ENCODE peak calls at places on chromosome 20, in eight cellular contexts. One of them, this sample, is unnamed.

GRCh38 chr20:16666272-16666671 is 63.6 kb upstream of the SNRPB2 start:
- DNase-seq in Karpas-422: peak; percentile 45
- DNase-seq in D341Med: no peak
- DNase-seq in A172: no peak
- DNase-seq in NCI-H1694: no peak
- DNase-seq in A673: no peak
- DNase-seq in iris pigment epithelial cell: no peak
- DNase-seq in left ventricle myocardium inferior: no peak
- DNase-seq in this sample: no peak

GRCh38 chr20:63064310-63064709 is 57.5 kb upstream of the BHLHE23 start:
- DNase-seq in Karpas-422: peak; percentile 82
- DNase-seq in D341Med: peak; percentile 52
- DNase-seq in A172: peak; percentile 14
- DNase-seq in NCI-H1694: no peak
- DNase-seq in A673: no peak
- DNase-seq in iris pigment epithelial cell: no peak
- DNase-seq in left ventricle myocardium inferior: peak; percentile 8
- DNase-seq in this sample: no peak

GRCh38 chr20:57438552-57438951 is 47.4 kb downstream of the RBM38 start:
- DNase-seq in Karpas-422: no peak
- DNase-seq in D341Med: no peak
- DNase-seq in A172: no peak
- DNase-seq in NCI-H1694: no peak
- DNase-seq in A673: no peak
- DNase-seq in iris pigment epithelial cell: no peak
- DNase-seq in left ventricle myocardium inferior: no peak
- DNase-seq in this sample: no peak

GRCh38 chr20:597560-597959 is 12.5 kb downstream of the TCF15 start:
- DNase-seq in Karpas-422: no peak
- DNase-seq in D341Med: no peak
- DNase-seq in A172: no peak
- DNase-seq in NCI-H1694: no peak
- DNase-seq in A673: no peak
- DNase-seq in iris pigment epithelial cell: no peak
- DNase-seq in left ventricle myocardium inferior: no peak
- DNase-seq in this sample: no peak

GRCh38 chr20:62511300-62511914 is 35.6 kb upstream of the GATA5 start:
- DNase-seq in Karpas-422: no peak
- DNase-seq in D341Med: no peak
- DNase-seq in A172: no peak
- DNase-seq in NCI-H1694: no peak
- DNase-seq in A673: no peak
- DNase-seq in iris pigment epithelial cell: no peak
- DNase-seq in left ventricle myocardium inferior: no peak
- DNase-seq in this sample: no peak

GRCh38 chr20:22684763-22685443 is 100.5 kb upstream of the FOXA2 start:
- DNase-seq in Karpas-422: no peak
- DNase-seq in D341Med: no peak
- DNase-seq in A172: no peak
- DNase-seq in NCI-H1694: no peak
- DNase-seq in A673: peak; percentile 12
- DNase-seq in iris pigment epithelial cell: no peak
- DNase-seq in left ventricle myocardium inferior: no peak
- DNase-seq in this sample: no peak

GRCh38 chr20:38730167-38730988 is 6.1 kb downstream of the SLC32A1 start:
- DNase-seq in Karpas-422: no peak
- DNase-seq in D341Med: no peak
- DNase-seq in A172: no peak
- DNase-seq in NCI-H1694: no peak
- DNase-seq in A673: no peak
- DNase-seq in iris pigment epithelial cell: no peak
- DNase-seq in left ventricle myocardium inferior: no peak
- DNase-seq in this sample: no peak

GRCh38 chr20:43824699-43825402 is 89.8 kb upstream of the TOX2 start:
- DNase-seq in Karpas-422: no peak
- DNase-seq in D341Med: no peak
- DNase-seq in A172: no peak
- DNase-seq in NCI-H1694: no peak
- DNase-seq in A673: no peak
- DNase-seq in iris pigment epithelial cell: peak; percentile 51
- DNase-seq in left ventricle myocardium inferior: no peak
- DNase-seq in this sample: peak; percentile 51

GRCh38 chr20:11755071-11755881 is 162.4 kb upstream of the BTBD3 start:
- DNase-seq in Karpas-422: no peak
- DNase-seq in D341Med: no peak
- DNase-seq in A172: no peak
- DNase-seq in NCI-H1694: no peak
- DNase-seq in A673: peak; percentile 4
- DNase-seq in iris pigment epithelial cell: peak; percentile 22
- DNase-seq in left ventricle myocardium inferior: no peak
- DNase-seq in this sample: peak; percentile 34

GRCh38 chr20:43448748-43449535 is 8.8 kb upstream of the SRSF6 start:
- DNase-seq in Karpas-422: peak; percentile 73
- DNase-seq in D341Med: peak; percentile 75
- DNase-seq in A172: peak; percentile 51
- DNase-seq in NCI-H1694: peak; percentile 30
- DNase-seq in A673: peak; percentile 72
- DNase-seq in iris pigment epithelial cell: peak; percentile 38
- DNase-seq in left ventricle myocardium inferior: no peak
- DNase-seq in this sample: peak; percentile 42

GRCh38 chr20:11204926-11205768 is 531.3 kb upstream of the JAG1 start:
- DNase-seq in Karpas-422: peak; percentile 84
- DNase-seq in D341Med: peak; percentile 57
- DNase-seq in A172: peak; percentile 83
- DNase-seq in NCI-H1694: peak; percentile 38
- DNase-seq in A673: peak; percentile 68
- DNase-seq in iris pigment epithelial cell: peak; percentile 71
- DNase-seq in left ventricle myocardium inferior: peak; percentile 34
- DNase-seq in this sample: peak; percentile 70

GRCh38 chr20:40966103-40966502 is 62.5 kb upstream of the TOP1 start:
- DNase-seq in Karpas-422: peak; percentile 95
- DNase-seq in D341Med: no peak
- DNase-seq in A172: no peak
- DNase-seq in NCI-H1694: no peak
- DNase-seq in A673: peak; percentile 54
- DNase-seq in iris pigment epithelial cell: no peak
- DNase-seq in left ventricle myocardium inferior: no peak
- DNase-seq in this sample: no peak

GRCh38 chr20:23585449-23585807 is 17.1 kb upstream of the CST9L start:
- DNase-seq in Karpas-422: no peak
- DNase-seq in D341Med: no peak
- DNase-seq in A172: no peak
- DNase-seq in NCI-H1694: no peak
- DNase-seq in A673: no peak
- DNase-seq in iris pigment epithelial cell: no peak
- DNase-seq in left ventricle myocardium inferior: no peak
- DNase-seq in this sample: no peak

GRCh38 chr20:25624500-25624939 is 706 bp upstream of the NANP start:
- DNase-seq in Karpas-422: no peak
- DNase-seq in D341Med: no peak
- DNase-seq in A172: no peak
- DNase-seq in NCI-H1694: peak; percentile 8
- DNase-seq in A673: peak; percentile 54
- DNase-seq in iris pigment epithelial cell: no peak
- DNase-seq in left ventricle myocardium inferior: no peak
- DNase-seq in this sample: no peak

GRCh38 chr20:46631212-46631869 is 19.9 kb downstream of the SLC13A3 start:
- DNase-seq in Karpas-422: no peak
- DNase-seq in D341Med: no peak
- DNase-seq in A172: no peak
- DNase-seq in NCI-H1694: no peak
- DNase-seq in A673: no peak
- DNase-seq in iris pigment epithelial cell: peak; percentile 47
- DNase-seq in left ventricle myocardium inferior: no peak
- DNase-seq in this sample: peak; percentile 11

GRCh38 chr20:61907081-61907891 is 158.4 kb downstream of the TAF4 start:
- DNase-seq in Karpas-422: no peak
- DNase-seq in D341Med: no peak
- DNase-seq in A172: no peak
- DNase-seq in NCI-H1694: no peak
- DNase-seq in A673: no peak
- DNase-seq in iris pigment epithelial cell: no peak
- DNase-seq in left ventricle myocardium inferior: no peak
- DNase-seq in this sample: no peak

GRCh38 chr20:2839732-2840137 is 720 bp downstream of the PCED1A start:
- DNase-seq in Karpas-422: no peak
- DNase-seq in D341Med: no peak
- DNase-seq in A172: no peak
- DNase-seq in NCI-H1694: no peak
- DNase-seq in A673: no peak
- DNase-seq in iris pigment epithelial cell: no peak
- DNase-seq in left ventricle myocardium inferior: no peak
- DNase-seq in this sample: no peak

GRCh38 chr20:63967330-63968135 is 2.2 kb downstream of the ZNF512B start:
- DNase-seq in Karpas-422: no peak
- DNase-seq in D341Med: no peak
- DNase-seq in A172: no peak
- DNase-seq in NCI-H1694: no peak
- DNase-seq in A673: no peak
- DNase-seq in iris pigment epithelial cell: no peak
- DNase-seq in left ventricle myocardium inferior: peak; percentile 16
- DNase-seq in this sample: no peak

GRCh38 chr20:60219984-60220540 is 261.8 kb downstream of the CDH26 start:
- DNase-seq in Karpas-422: no peak
- DNase-seq in D341Med: no peak
- DNase-seq in A172: peak; percentile 34
- DNase-seq in NCI-H1694: no peak
- DNase-seq in A673: peak; percentile 18
- DNase-seq in iris pigment epithelial cell: no peak
- DNase-seq in left ventricle myocardium inferior: no peak
- DNase-seq in this sample: no peak

GRCh38 chr20:48313346-48313745 is 514.5 kb downstream of the PREX1 start:
- DNase-seq in Karpas-422: no peak
- DNase-seq in D341Med: no peak
- DNase-seq in A172: no peak
- DNase-seq in NCI-H1694: no peak
- DNase-seq in A673: no peak
- DNase-seq in iris pigment epithelial cell: peak; percentile 33
- DNase-seq in left ventricle myocardium inferior: no peak
- DNase-seq in this sample: no peak

GRCh38 chr20:63280929-63281545 is 8.4 kb downstream of the ARFGAP1 start:
- DNase-seq in Karpas-422: peak; percentile 68
- DNase-seq in D341Med: peak; percentile 75
- DNase-seq in A172: no peak
- DNase-seq in NCI-H1694: no peak
- DNase-seq in A673: no peak
- DNase-seq in iris pigment epithelial cell: no peak
- DNase-seq in left ventricle myocardium inferior: no peak
- DNase-seq in this sample: no peak

GRCh38 chr20:61704661-61705060 is 361.0 kb downstream of the TAF4 start:
- DNase-seq in Karpas-422: no peak
- DNase-seq in D341Med: no peak
- DNase-seq in A172: peak; percentile 55
- DNase-seq in NCI-H1694: no peak
- DNase-seq in A673: no peak
- DNase-seq in iris pigment epithelial cell: no peak
- DNase-seq in left ventricle myocardium inferior: no peak
- DNase-seq in this sample: no peak

GRCh38 chr20:45337367-45338120 is 10.7 kb downstream of the SDC4 start:
- DNase-seq in Karpas-422: no peak
- DNase-seq in D341Med: no peak
- DNase-seq in A172: peak; percentile 88
- DNase-seq in NCI-H1694: no peak
- DNase-seq in A673: no peak
- DNase-seq in iris pigment epithelial cell: peak; percentile 96
- DNase-seq in left ventricle myocardium inferior: peak; percentile 46
- DNase-seq in this sample: peak; percentile 87

GRCh38 chr20:39195495-39196129 is 233.5 kb downstream of the DHX35 start:
- DNase-seq in Karpas-422: peak; percentile 44
- DNase-seq in D341Med: no peak
- DNase-seq in A172: no peak
- DNase-seq in NCI-H1694: peak; percentile 17
- DNase-seq in A673: peak; percentile 25
- DNase-seq in iris pigment epithelial cell: no peak
- DNase-seq in left ventricle myocardium inferior: no peak
- DNase-seq in this sample: no peak

GRCh38 chr20:62577447-62577846 is 64.9 kb upstream of the SLCO4A1 start:
- DNase-seq in Karpas-422: no peak
- DNase-seq in D341Med: no peak
- DNase-seq in A172: no peak
- DNase-seq in NCI-H1694: no peak
- DNase-seq in A673: no peak
- DNase-seq in iris pigment epithelial cell: no peak
- DNase-seq in left ventricle myocardium inferior: no peak
- DNase-seq in this sample: no peak

GRCh38 chr20:59673998-59674445 is 69.7 kb downstream of the PHACTR3 start:
- DNase-seq in Karpas-422: no peak
- DNase-seq in D341Med: no peak
- DNase-seq in A172: no peak
- DNase-seq in NCI-H1694: no peak
- DNase-seq in A673: no peak
- DNase-seq in iris pigment epithelial cell: no peak
- DNase-seq in left ventricle myocardium inferior: no peak
- DNase-seq in this sample: no peak

GRCh38 chr20:10412591-10413408 is 21.2 kb downstream of the MKKS start:
- DNase-seq in Karpas-422: no peak
- DNase-seq in D341Med: no peak
- DNase-seq in A172: no peak
- DNase-seq in NCI-H1694: no peak
- DNase-seq in A673: no peak
- DNase-seq in iris pigment epithelial cell: no peak
- DNase-seq in left ventricle myocardium inferior: no peak
- DNase-seq in this sample: no peak

GRCh38 chr20:61933481-61933950 is 132.2 kb downstream of the TAF4 start:
- DNase-seq in Karpas-422: no peak
- DNase-seq in D341Med: no peak
- DNase-seq in A172: no peak
- DNase-seq in NCI-H1694: no peak
- DNase-seq in A673: no peak
- DNase-seq in iris pigment epithelial cell: no peak
- DNase-seq in left ventricle myocardium inferior: no peak
- DNase-seq in this sample: no peak

GRCh38 chr20:3786126-3786484 is 435 bp downstream of the CENPB start:
- DNase-seq in Karpas-422: no peak
- DNase-seq in D341Med: peak; percentile 77
- DNase-seq in A172: no peak
- DNase-seq in NCI-H1694: no peak
- DNase-seq in A673: peak; percentile 70
- DNase-seq in iris pigment epithelial cell: peak; percentile 81
- DNase-seq in left ventricle myocardium inferior: peak; percentile 62
- DNase-seq in this sample: peak; percentile 64

GRCh38 chr20:57432874-57433491 is 41.8 kb downstream of the RBM38 start:
- DNase-seq in Karpas-422: peak; percentile 90
- DNase-seq in D341Med: no peak
- DNase-seq in A172: peak; percentile 88
- DNase-seq in NCI-H1694: no peak
- DNase-seq in A673: no peak
- DNase-seq in iris pigment epithelial cell: no peak
- DNase-seq in left ventricle myocardium inferior: peak; percentile 62
- DNase-seq in this sample: peak; percentile 34

GRCh38 chr20:48783533-48784272 is 44.1 kb downstream of the PREX1 start:
- DNase-seq in Karpas-422: no peak
- DNase-seq in D341Med: no peak
- DNase-seq in A172: no peak
- DNase-seq in NCI-H1694: no peak
- DNase-seq in A673: peak; percentile 33
- DNase-seq in iris pigment epithelial cell: peak; percentile 7
- DNase-seq in left ventricle myocardium inferior: no peak
- DNase-seq in this sample: peak; percentile 32

GRCh38 chr20:16066571-16066970 is 506.7 kb downstream of the KIF16B start:
- DNase-seq in Karpas-422: no peak
- DNase-seq in D341Med: no peak
- DNase-seq in A172: no peak
- DNase-seq in NCI-H1694: no peak
- DNase-seq in A673: no peak
- DNase-seq in iris pigment epithelial cell: no peak
- DNase-seq in left ventricle myocardium inferior: no peak
- DNase-seq in this sample: no peak

GRCh38 chr20:8291873-8292272 is 159.8 kb downstream of the PLCB1 start:
- DNase-seq in Karpas-422: no peak
- DNase-seq in D341Med: no peak
- DNase-seq in A172: no peak
- DNase-seq in NCI-H1694: no peak
- DNase-seq in A673: no peak
- DNase-seq in iris pigment epithelial cell: peak; percentile 93
- DNase-seq in left ventricle myocardium inferior: no peak
- DNase-seq in this sample: peak; percentile 66

GRCh38 chr20:45781391-45781931 is 10.2 kb downstream of the WFDC3 start:
- DNase-seq in Karpas-422: no peak
- DNase-seq in D341Med: no peak
- DNase-seq in A172: peak; percentile 98
- DNase-seq in NCI-H1694: no peak
- DNase-seq in A673: no peak
- DNase-seq in iris pigment epithelial cell: peak; percentile 87
- DNase-seq in left ventricle myocardium inferior: no peak
- DNase-seq in this sample: peak; percentile 99

This sample was measured in fibroblast of villous mesenchyme.